ENCODE peak calls at places on chromosomes 11 and 22, in six cellular contexts. L is transverse colon, Q is tibial nerve, U is H1, F is ovary, B is HepG2. I is an unnamed sample.

GRCh38 chr11:69614085-69614484 is 26.9 kb upstream of the CCND1 start:
- DNase-seq in B (no peak), F (no peak), Q (no peak), U (no peak), L (no peak), I (no peak)

GRCh38 chr11:1072116-1072820 is 2.4 kb upstream of the MUC2 start:
- DNase-seq in B (no peak), F (no peak), Q (no peak), L (no peak), U (peak), I (peak)

GRCh38 chr11:34916810-34917780 is 677 bp downstream of the PDHX start:
- DNase-seq in L (no peak), B (no peak), F (no peak), Q (no peak), U (peak), I (peak)

GRCh38 chr11:36953986-36954385 is 355.9 kb upstream of the RAG2 start:
- DNase-seq in U (no peak), Q (no peak), F (no peak), L (no peak), B (no peak), I (no peak)

GRCh38 chr11:35334385-35335090 is 84.8 kb downstream of the SLC1A2 start:
- DNase-seq in F (no peak), Q (no peak), L (no peak), U (no peak), B (no peak), I (no peak)

GRCh38 chr22:37305873-37306272 is 23.6 kb downstream of the CYTH4 start:
- DNase-seq in F (no peak), L (no peak), U (no peak), B (no peak), Q (no peak), I (no peak)

GRCh38 chr22:30195245-30196140 is 51.1 kb downstream of the LIF start:
- DNase-seq in B (peak), F (no peak), Q (peak), L (no peak), U (no peak), I (no peak)

GRCh38 chr11:68340003-68340767 is 27.8 kb downstream of the LRP5 start:
- DNase-seq in L (no peak), U (no peak), Q (no peak), B (no peak), F (no peak), I (no peak)

GRCh38 chr11:34021977-34022735 is 29.4 kb upstream of the CAPRIN1 start:
- DNase-seq in U (no peak), B (no peak), L (no peak), F (no peak), Q (no peak), I (no peak)

GRCh38 chr11:14193644-14194043 is 165.3 kb downstream of the RRAS2 start:
- DNase-seq in F (no peak), B (no peak), Q (no peak), U (no peak), L (no peak), I (no peak)

GRCh38 chr11:58647141-58647699 is 24.8 kb downstream of the CNTF start:
- DNase-seq in Q (no peak), U (no peak), L (no peak), B (no peak), F (no peak), I (no peak)

GRCh38 chr22:39087881-39088687 is 9.0 kb upstream of the APOBEC3H start:
- DNase-seq in F (peak), Q (no peak), U (peak), L (no peak), B (no peak), I (no peak)

GRCh38 chr11:74909363-74909762 is 39.5 kb downstream of the XRRA1 start:
- DNase-seq in Q (no peak), L (no peak), B (no peak), U (no peak), F (no peak), I (no peak)

GRCh38 chr11:65854871-65855837 is 2.8 kb downstream of the CFL1 start:
- DNase-seq in B (no peak), L (peak), U (no peak), Q (no peak), F (peak), I (no peak)

GRCh38 chr22:16824718-16825687 is at the start of gene XKR3:
- DNase-seq in Q (no peak), L (no peak), B (no peak), F (no peak), U (no peak), I (no peak)

GRCh38 chr11:12223771-12224536 is 113.6 kb downstream of the MICAL2 start:
- DNase-seq in F (no peak), U (no peak), Q (no peak), L (peak), B (no peak), I (no peak)

GRCh38 chr22:37316875-37317371 is 34.6 kb downstream of the CYTH4 start:
- DNase-seq in F (peak), U (peak), Q (peak), L (peak), B (peak), I (peak)

GRCh38 chr22:25359601-25360261 is 140.3 kb downstream of the CRYBB2 start:
- DNase-seq in Q (no peak), B (no peak), U (no peak), L (no peak), F (peak), I (no peak)

GRCh38 chr11:65127473-65128181 is 5.5 kb downstream of the MRPL49 start:
- DNase-seq in F (no peak), B (no peak), U (no peak), Q (no peak), L (no peak), I (no peak)

GRCh38 chr11:46347637-46348311 is 511 bp downstream of the DGKZ start:
- DNase-seq in L (peak), Q (no peak), F (peak), U (no peak), B (no peak), I (no peak)

GRCh38 chr22:31347251-31348008 is 1.3 kb upstream of the PATZ1 start:
- DNase-seq in U (peak), B (peak), Q (peak), L (peak), F (peak), I (peak)

GRCh38 chr22:21568207-21569075 is 927 bp downstream of the UBE2L3 start:
- DNase-seq in B (peak), L (peak), U (no peak), F (no peak), Q (no peak), I (no peak)

GRCh38 chr11:45158210-45158644 is 11.8 kb downstream of the PRDM11 start:
- DNase-seq in L (peak), B (peak), F (peak), Q (no peak), U (no peak), I (no peak)

GRCh38 chr11:95266751-95267374 is 35.9 kb upstream of the SESN3 start:
- DNase-seq in U (no peak), Q (peak), L (no peak), B (no peak), F (no peak), I (no peak)

GRCh38 chr11:43806976-43807375 is 73.7 kb upstream of the ALKBH3 start:
- DNase-seq in Q (no peak), F (no peak), L (no peak), U (no peak), B (no peak), I (no peak)

GRCh38 chr11:8828580-8829358 is 82.2 kb upstream of the AKIP1 start:
- DNase-seq in U (no peak), F (no peak), L (no peak), Q (no peak), B (no peak), I (no peak)

GRCh38 chr22:35347462-35347861 is 33.4 kb upstream of the HMOX1 start:
- DNase-seq in B (no peak), L (no peak), F (no peak), Q (no peak), U (no peak), I (no peak)

GRCh38 chr22:39176067-39176621 is 23.7 kb upstream of the CBX7 start:
- DNase-seq in U (peak), B (peak), Q (peak), F (peak), L (peak), I (no peak)

GRCh38 chr22:17074648-17075002 is 10.2 kb upstream of the IL17RA start:
- DNase-seq in Q (no peak), B (no peak), L (no peak), U (no peak), F (no peak), I (no peak)

GRCh38 chr11:133902506-133902905 is 54.3 kb downstream of the IGSF9B start:
- DNase-seq in L (no peak), Q (no peak), U (no peak), F (no peak), B (no peak), I (no peak)

GRCh38 chr11:13316528-13316961 is 39.0 kb downstream of the BMAL1 start:
- DNase-seq in U (no peak), B (no peak), F (peak), L (no peak), Q (no peak), I (no peak)

GRCh38 chr11:16815047-16815767 is 76.8 kb downstream of the C11orf58 start:
- DNase-seq in U (no peak), L (peak), F (peak), Q (peak), B (no peak), I (no peak)
- TF ChIP-seq EP300 in U (no peak), L (no peak), F (no peak), Q (peak), B (no peak), I (no peak)

GRCh38 chr11:40241524-40242037 is 1217.9 kb downstream of the LRRC4C start:
- DNase-seq in L (no peak), U (no peak), Q (peak), B (no peak), F (no peak), I (no peak)

GRCh38 chr11:40252236-40252635 is 1207.2 kb downstream of the LRRC4C start:
- DNase-seq in Q (no peak), L (no peak), U (no peak), B (no peak), F (no peak), I (no peak)

DNA sequence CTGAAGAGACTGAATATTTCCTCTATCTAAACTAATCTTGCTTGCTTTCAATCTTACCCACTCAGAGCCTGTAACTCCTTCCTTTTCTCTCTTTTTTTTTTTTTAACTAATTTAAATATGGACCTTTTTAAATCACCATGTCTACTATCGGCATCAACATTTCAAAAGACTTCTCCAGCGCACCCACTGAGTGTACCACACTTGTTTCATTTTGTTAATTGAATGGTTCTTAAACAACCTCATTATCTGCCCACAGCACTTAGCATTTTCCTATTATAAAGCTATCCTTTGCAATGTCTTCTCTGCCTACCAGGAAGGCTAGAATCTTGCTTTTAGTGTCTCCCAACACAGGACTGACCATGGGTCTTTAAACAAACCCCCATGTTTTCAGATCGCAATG is 1212.4 kb downstream of the LRRC4C start:
- DNase-seq in U (no peak), Q (no peak), F (no peak), L (no peak), B (no peak), I (no peak)
- TF ChIP-seq EP300 in U (no peak), Q (no peak), F (no peak), L (no peak), B (no peak), I (no peak)

GRCh38 chr22:18081416-18081815 is 3.6 kb downstream of the PEX26 start:
- DNase-seq in Q (no peak), F (no peak), L (no peak), U (no peak), B (no peak), I (no peak)
- TF ChIP-seq EP300 in Q (no peak), F (no peak), L (no peak), U (no peak), B (no peak), I (no peak)

DNA sequence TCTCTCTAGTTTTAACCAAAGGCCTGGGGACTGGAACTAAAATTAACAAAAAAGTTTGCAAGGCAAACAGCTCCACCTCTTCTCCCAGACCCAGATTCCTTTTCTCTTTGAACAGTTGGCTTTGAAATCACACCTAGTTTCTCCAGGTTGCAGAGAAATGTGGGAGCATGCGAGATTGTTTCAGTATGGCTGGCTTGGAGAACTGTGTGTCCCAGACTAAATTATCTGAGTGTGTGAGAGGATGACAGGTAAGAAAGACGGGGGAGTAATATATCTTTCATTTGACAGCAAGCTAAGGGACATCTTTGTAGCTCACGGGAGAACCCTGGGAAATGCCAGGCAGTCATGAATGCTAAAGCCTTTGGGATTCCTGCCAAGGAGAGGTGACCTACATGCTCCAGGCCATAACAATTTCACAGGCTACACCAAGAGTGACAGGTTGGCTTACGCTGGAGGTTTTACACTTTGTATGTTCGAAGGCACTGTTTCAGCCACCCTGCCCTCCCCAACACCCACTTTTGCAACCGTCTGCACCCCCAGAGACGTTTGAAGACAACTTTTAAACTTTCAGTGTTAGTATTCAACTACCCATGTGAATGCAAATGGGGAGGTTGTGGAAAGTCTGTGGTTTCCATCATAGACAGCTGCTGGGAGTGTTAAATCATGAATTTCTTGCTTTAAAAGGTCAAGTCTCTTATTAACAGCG is 109.3 kb upstream of the SNX19 start:
- DNase-seq in B (no peak), U (no peak), Q (no peak), F (no peak), L (no peak), I (no peak)
- TF ChIP-seq EP300 in B (no peak), U (no peak), Q (no peak), F (no peak), L (no peak), I (no peak)

GRCh38 chr11:86706341-86707131 is 34.1 kb upstream of the ME3 start:
- DNase-seq in B (peak), F (no peak), U (no peak), Q (no peak), L (no peak), I (peak)
- TF ChIP-seq EP300 in B (no peak), F (no peak), U (no peak), Q (no peak), L (no peak), I (no peak)

GRCh38 chr11:2202071-2202899 is 30.7 kb upstream of the TH start:
- DNase-seq in U (no peak), Q (no peak), F (no peak), B (no peak), L (peak), I (no peak)
- TF ChIP-seq EP300 in U (no peak), Q (no peak), F (no peak), B (no peak), L (no peak), I (no peak)

GRCh38 chr22:41768420-41768819 is 32.1 kb upstream of the CCDC134 start:
- DNase-seq in U (no peak), B (no peak), L (no peak), F (no peak), Q (no peak), I (no peak)

GRCh38 chr22:41770715-41771452 is 29.6 kb upstream of the CCDC134 start:
- DNase-seq in U (no peak), L (no peak), Q (no peak), B (no peak), F (no peak), I (no peak)

GRCh38 chr22:41775338-41775737 is 25.1 kb upstream of the CCDC134 start:
- DNase-seq in L (no peak), U (no peak), F (no peak), Q (no peak), B (no peak), I (no peak)

GRCh38 chr22:41772645-41773044 is 27.8 kb upstream of the CCDC134 start:
- DNase-seq in F (no peak), Q (no peak), B (peak), U (no peak), L (no peak), I (peak)

GRCh38 chr22:41772198-41772597 is 28.3 kb upstream of the CCDC134 start:
- DNase-seq in L (no peak), B (no peak), U (no peak), Q (no peak), F (no peak), I (no peak)
- TF ChIP-seq EP300 in L (no peak), B (no peak), U (no peak), Q (no peak), F (no peak), I (no peak)

GRCh38 chr11:121996574-121996973 is 119.4 kb downstream of the BLID start:
- DNase-seq in L (no peak), F (no peak), B (no peak), U (no peak), Q (no peak), I (no peak)

GRCh38 chr11:122002926-122003325 is 113.1 kb downstream of the BLID start:
- DNase-seq in L (no peak), Q (no peak), B (no peak), U (no peak), F (no peak), I (no peak)

GRCh38 chr11:122007611-122008071 is 108.4 kb downstream of the BLID start:
- DNase-seq in B (no peak), F (peak), U (no peak), Q (peak), L (no peak), I (no peak)

GRCh38 chr11:122004446-122004845 is 111.6 kb downstream of the BLID start:
- DNase-seq in U (no peak), Q (no peak), B (no peak), F (no peak), L (no peak), I (no peak)

DNA sequence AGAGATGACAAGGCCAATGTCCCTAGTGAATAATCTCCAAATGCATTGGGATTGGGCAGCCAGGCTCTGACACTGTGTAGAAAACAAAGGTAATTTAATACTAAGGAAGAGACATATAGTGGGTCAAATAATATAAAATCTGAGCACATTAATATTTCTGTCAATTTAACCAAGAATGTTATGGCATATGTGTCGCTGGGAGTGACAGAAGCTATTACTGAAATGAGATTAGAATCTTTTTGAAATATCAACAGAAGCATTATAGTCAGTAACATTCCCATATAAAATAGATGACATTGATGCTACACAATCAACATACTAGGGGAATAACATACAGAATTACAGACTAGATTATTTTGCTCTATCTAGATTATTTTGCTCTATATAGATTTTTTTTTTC is 114.0 kb downstream of the BLID start:
- DNase-seq in F (no peak), U (no peak), Q (no peak), L (no peak), B (no peak), I (no peak)
- TF ChIP-seq EP300 in F (no peak), U (no peak), Q (no peak), L (no peak), B (no peak), I (no peak)

I was measured in A549.